ENCODE peak calls at places on chromosome 14, in nine cellular contexts. U is activated gamma-delta T cell treated with anti-CD3 and anti-CD28 coated beads, Interleukin-2, amount 50 U/mL, for 16 hours; T is dorsolateral prefrontal cortex; E is heart left ventricle; G is frontal cortex; S is BJ; V is CD4-positive, alpha-beta memory T cell; C is HTR-8/SVneo; J is GM10248. I is an unnamed sample.
A peak's percentile ranks its signal among the peaks of the same experiment; 100 is the strongest.

GRCh38 chr14:89349196-89350008 is 67.6 kb downstream of the FOXN3 start:
- DNase-seq in J (no peak), G (peak; percentile 51), C (no peak), V (peak; percentile 6), E (peak; percentile 52), T (peak; percentile 84), U (no peak), S (no peak), I (peak; percentile 96)

GRCh38 chr14:95713596-95714371 is at the start of gene TCL1A:
- DNase-seq in T (no peak), S (no peak), U (no peak), E (no peak), J (peak; percentile 91), C (no peak), G (no peak), V (no peak), I (no peak)

GRCh38 chr14:91420686-91421085 is 3.1 kb upstream of the CCDC88C start:
- DNase-seq in U (no peak), J (no peak), S (no peak), V (no peak), C (no peak), G (no peak), E (no peak), T (no peak), I (no peak)

GRCh38 chr14:104976198-104977007 is 1.8 kb downstream of the AHNAK2 start:
- DNase-seq in E (peak; percentile 86), T (peak; percentile 76), G (peak; percentile 78), S (no peak), J (peak; percentile 88), C (peak; percentile 86), V (peak; percentile 80), U (peak; percentile 80), I (peak; percentile 25)

GRCh38 chr14:77033622-77034521 is 5.4 kb upstream of the IRF2BPL start:
- DNase-seq in S (no peak), E (peak; percentile 92), J (peak; percentile 86), U (peak; percentile 72), G (peak; percentile 69), T (peak; percentile 61), V (peak; percentile 72), C (peak; percentile 90), I (peak; percentile 87)

GRCh38 chr14:40581264-40581663 is 1025.4 kb upstream of the LRFN5 start:
- DNase-seq in S (no peak), G (no peak), E (no peak), U (no peak), V (no peak), C (no peak), J (no peak), T (no peak), I (no peak)

GRCh38 chr14:86847176-86847575 is 1145.8 kb downstream of the GALC start:
- DNase-seq in J (no peak), C (no peak), S (no peak), U (no peak), E (no peak), T (no peak), G (no peak), V (no peak), I (no peak)

GRCh38 chr14:52058346-52058745 is 10.5 kb downstream of the NID2 start:
- DNase-seq in C (no peak), T (no peak), V (no peak), J (no peak), G (no peak), E (no peak), U (no peak), S (no peak), I (no peak)

GRCh38 chr14:67728258-67728657 is 26.6 kb downstream of the RDH12 start:
- DNase-seq in T (no peak), C (no peak), S (no peak), V (no peak), E (no peak), U (no peak), J (no peak), G (no peak), I (no peak)

GRCh38 chr14:101561145-101561896 is at the start of gene DIO3:
- DNase-seq in U (no peak), J (no peak), T (no peak), G (no peak), E (no peak), V (no peak), S (no peak), C (peak; percentile 66), I (no peak)

GRCh38 chr14:35229495-35230089 is 62.6 kb upstream of the PSMA6 start:
- DNase-seq in G (no peak), S (no peak), U (no peak), J (peak; percentile 39), T (no peak), V (peak; percentile 21), C (peak; percentile 23), E (no peak), I (no peak)

GRCh38 chr14:37901978-37902377 is 305.7 kb upstream of the SSTR1 start:
- DNase-seq in U (no peak), T (no peak), G (no peak), V (no peak), J (no peak), S (peak; percentile 67), E (peak; percentile 75), C (no peak), I (no peak)

I was measured in DMS153.